ENCODE peak calls at places on chromosomes 12 and 14, in four cellular contexts. One of them, this sample, is unnamed.

GRCh38 chr14:77131871-77132486 is 9.6 kb downstream of the ZDHHC22 start:
- DNase-seq in IMR-90: no peak
- DNase-seq in pancreas: no peak
- DNase-seq in stomach: no peak
- DNase-seq in this sample: no peak

GRCh38 chr14:63475761-63476160 is 67.4 kb downstream of the PPP2R5E start:
- DNase-seq in pancreas: no peak
- DNase-seq in IMR-90: no peak
- DNase-seq in stomach: no peak
- DNase-seq in this sample: no peak

GRCh38 chr14:104085032-104085888 is at the start of gene ASPG:
- DNase-seq in stomach: peak; percentile 55
- DNase-seq in IMR-90: no peak
- DNase-seq in pancreas: peak; percentile 29
- DNase-seq in this sample: peak; percentile 62

GRCh38 chr14:105939810-105940508 is 413.6 kb downstream of the TMEM121 start:
- DNase-seq in IMR-90: no peak
- DNase-seq in stomach: peak; percentile 22
- DNase-seq in pancreas: no peak
- DNase-seq in this sample: no peak

GRCh38 chr14:106417224-106418049 is 891.1 kb downstream of the TMEM121 start:
- DNase-seq in pancreas: peak; percentile 46
- DNase-seq in IMR-90: no peak
- DNase-seq in stomach: peak; percentile 44
- DNase-seq in this sample: peak; percentile 61

GRCh38 chr12:53097564-53098353 is at the start of gene IGFBP6:
- DNase-seq in pancreas: peak; percentile 62
- DNase-seq in stomach: peak; percentile 55
- DNase-seq in IMR-90: peak; percentile 34
- DNase-seq in this sample: peak; percentile 66

GRCh38 chr14:24954037-24954696 is 95.8 kb downstream of the STXBP6 start:
- DNase-seq in IMR-90: no peak
- DNase-seq in pancreas: no peak
- DNase-seq in stomach: no peak
- DNase-seq in this sample: no peak

GRCh38 chr12:97404549-97404948 is 58.1 kb upstream of the RMST start:
- DNase-seq in pancreas: peak; percentile 43
- DNase-seq in stomach: peak; percentile 32
- DNase-seq in IMR-90: peak; percentile 6
- DNase-seq in this sample: no peak

GRCh38 chr14:97584528-97584927 is 787.3 kb downstream of the VRK1 start:
- DNase-seq in IMR-90: no peak
- DNase-seq in pancreas: no peak
- DNase-seq in stomach: no peak
- DNase-seq in this sample: no peak

GRCh38 chr14:21987937-21988336 is 314.3 kb upstream of the OR4E1 start:
- DNase-seq in IMR-90: peak; percentile 12
- DNase-seq in pancreas: no peak
- DNase-seq in stomach: no peak
- DNase-seq in this sample: no peak

GRCh38 chr12:16893426-16893825 is 287.5 kb upstream of the LMO3 start:
- DNase-seq in IMR-90: no peak
- DNase-seq in pancreas: no peak
- DNase-seq in stomach: no peak
- DNase-seq in this sample: no peak

GRCh38 chr14:30034049-30034635 is 106.5 kb upstream of the PRKD1 start:
- DNase-seq in stomach: no peak
- DNase-seq in pancreas: no peak
- DNase-seq in IMR-90: peak; percentile 17
- DNase-seq in this sample: no peak

GRCh38 chr12:91023326-91024004 is 18.7 kb upstream of the EPYC start:
- DNase-seq in IMR-90: peak; percentile 90
- DNase-seq in pancreas: no peak
- DNase-seq in stomach: no peak
- DNase-seq in this sample: no peak

GRCh38 chr14:102389261-102389660 is 26.5 kb downstream of the TECPR2 start:
- DNase-seq in stomach: no peak
- DNase-seq in IMR-90: no peak
- DNase-seq in pancreas: no peak
- DNase-seq in this sample: no peak

GRCh38 chr12:6540181-6540877 is 6.0 kb downstream of the GAPDH start:
- DNase-seq in stomach: peak; percentile 78
- DNase-seq in IMR-90: peak; percentile 93
- DNase-seq in pancreas: no peak
- DNase-seq in this sample: peak; percentile 96

GRCh38 chr12:111448831-111449790 is 43.4 kb downstream of the SH2B3 start:
- DNase-seq in IMR-90: no peak
- DNase-seq in pancreas: no peak
- DNase-seq in stomach: peak; percentile 8
- DNase-seq in this sample: no peak

GRCh38 chr14:77580964-77581505 is 35.4 kb downstream of the SPTLC2 start:
- DNase-seq in stomach: no peak
- DNase-seq in IMR-90: peak; percentile 89
- DNase-seq in pancreas: no peak
- DNase-seq in this sample: no peak

GRCh38 chr14:104647467-104648063 is 41.9 kb upstream of the INF2 start:
- DNase-seq in IMR-90: no peak
- DNase-seq in stomach: no peak
- DNase-seq in pancreas: no peak
- DNase-seq in this sample: no peak

GRCh38 chr12:6641131-6641530 is 5.4 kb upstream of the LPAR5 start:
- DNase-seq in stomach: no peak
- DNase-seq in IMR-90: no peak
- DNase-seq in pancreas: no peak
- DNase-seq in this sample: no peak

GRCh38 chr14:56587701-56588100 is 8.1 kb downstream of the TMEM260 start:
- DNase-seq in stomach: no peak
- DNase-seq in IMR-90: no peak
- DNase-seq in pancreas: no peak
- DNase-seq in this sample: no peak

GRCh38 chr12:1093166-1093751 is 102.2 kb downstream of the ERC1 start:
- DNase-seq in pancreas: peak; percentile 26
- DNase-seq in stomach: no peak
- DNase-seq in IMR-90: peak; percentile 67
- DNase-seq in this sample: no peak

GRCh38 chr12:93884794-93885460 is 207.8 kb downstream of the CRADD start:
- DNase-seq in IMR-90: peak; percentile 64
- DNase-seq in pancreas: no peak
- DNase-seq in stomach: no peak
- DNase-seq in this sample: no peak

GRCh38 chr14:39474416-39474911 is 42.2 kb upstream of the FBXO33 start:
- DNase-seq in IMR-90: no peak
- DNase-seq in stomach: no peak
- DNase-seq in pancreas: no peak
- DNase-seq in this sample: no peak

GRCh38 chr14:90239139-90239538 is 17.2 kb upstream of the PSMC1 start:
- DNase-seq in IMR-90: no peak
- DNase-seq in stomach: no peak
- DNase-seq in pancreas: no peak
- DNase-seq in this sample: no peak

GRCh38 chr12:55973598-55974307 is at the start of gene RAB5B:
- DNase-seq in pancreas: peak; percentile 100
- DNase-seq in stomach: peak; percentile 99
- DNase-seq in IMR-90: peak; percentile 100
- DNase-seq in this sample: peak; percentile 99

GRCh38 chr14:102096569-102097188 is 9.8 kb upstream of the HSP90AA1 start:
- DNase-seq in IMR-90: peak; percentile 74
- DNase-seq in stomach: peak; percentile 91
- DNase-seq in pancreas: peak; percentile 84
- DNase-seq in this sample: peak; percentile 89

GRCh38 chr12:7374423-7375144 is 69.4 kb downstream of the CD163L1 start:
- DNase-seq in IMR-90: peak; percentile 6
- DNase-seq in pancreas: peak; percentile 56
- DNase-seq in stomach: no peak
- DNase-seq in this sample: peak; percentile 42

GRCh38 chr12:24777359-24777758 is 171.5 kb downstream of the BCAT1 start:
- DNase-seq in pancreas: no peak
- DNase-seq in IMR-90: no peak
- DNase-seq in stomach: no peak
- DNase-seq in this sample: no peak

GRCh38 chr14:55240526-55241178 is 30.6 kb upstream of the FBXO34 start:
- DNase-seq in pancreas: no peak
- DNase-seq in IMR-90: peak; percentile 89
- DNase-seq in stomach: no peak
- DNase-seq in this sample: no peak

GRCh38 chr14:32313977-32314376 is 15.1 kb upstream of the AKAP6 start:
- DNase-seq in pancreas: no peak
- DNase-seq in IMR-90: no peak
- DNase-seq in stomach: no peak
- DNase-seq in this sample: peak; percentile 13

GRCh38 chr14:93073833-93074769 is 41.6 kb downstream of the ITPK1 start:
- DNase-seq in stomach: no peak
- DNase-seq in IMR-90: peak; percentile 40
- DNase-seq in pancreas: no peak
- DNase-seq in this sample: no peak

GRCh38 chr12:4911316-4911994 is 1.8 kb downstream of the KCNA1 start:
- DNase-seq in IMR-90: no peak
- DNase-seq in stomach: no peak
- DNase-seq in pancreas: no peak
- DNase-seq in this sample: no peak

GRCh38 chr12:4909397-4909733 is 340 bp upstream of the KCNA1 start:
- DNase-seq in IMR-90: no peak
- DNase-seq in stomach: no peak
- DNase-seq in pancreas: no peak
- DNase-seq in this sample: no peak

GRCh38 chr12:4910502-4911315 is 1.0 kb downstream of the KCNA1 start:
- DNase-seq in stomach: no peak
- DNase-seq in pancreas: no peak
- DNase-seq in IMR-90: no peak
- DNase-seq in this sample: no peak

GRCh38 chr12:4909734-4910501 is at the start of gene KCNA1:
- DNase-seq in pancreas: no peak
- DNase-seq in IMR-90: no peak
- DNase-seq in stomach: no peak
- DNase-seq in this sample: no peak

GRCh38 chr12:4908694-4909396 is 860 bp upstream of the KCNA1 start:
- DNase-seq in stomach: no peak
- DNase-seq in pancreas: no peak
- DNase-seq in IMR-90: no peak
- DNase-seq in this sample: no peak
- H3K27me3 ChIP-seq in stomach: peaks cover 99% of the 10 kb centered on the region
- H3K27me3 ChIP-seq in pancreas: no peaks in the 10 kb centered on the region
- H3K27me3 ChIP-seq in IMR-90: peaks cover 46% of the 10 kb centered on the region
- H3K27me3 ChIP-seq in this sample: peaks cover 97% of the 10 kb centered on the region

GRCh38 chr12:48968004-48968403 is 3.5 kb downstream of the WNT10B start:
- DNase-seq in stomach: no peak
- DNase-seq in pancreas: no peak
- DNase-seq in IMR-90: no peak
- DNase-seq in this sample: no peak
- H3K27me3 ChIP-seq in stomach: peaks cover 76% of the 10 kb centered on the region
- H3K27me3 ChIP-seq in pancreas: no peaks in the 10 kb centered on the region
- H3K27me3 ChIP-seq in IMR-90: peaks cover 76% of the 10 kb centered on the region
- H3K27me3 ChIP-seq in this sample: peaks cover 40% of the 10 kb centered on the region

GRCh38 chr12:130142736-130143135 is 19.5 kb upstream of the FZD10 start:
- DNase-seq in stomach: no peak
- DNase-seq in pancreas: no peak
- DNase-seq in IMR-90: no peak
- DNase-seq in this sample: no peak
- H3K27me3 ChIP-seq in stomach: peaks cover 42% of the 10 kb centered on the region
- H3K27me3 ChIP-seq in pancreas: no peaks in the 10 kb centered on the region
- H3K27me3 ChIP-seq in IMR-90: no peaks in the 10 kb centered on the region
- H3K27me3 ChIP-seq in this sample: no peaks in the 10 kb centered on the region

DNA sequence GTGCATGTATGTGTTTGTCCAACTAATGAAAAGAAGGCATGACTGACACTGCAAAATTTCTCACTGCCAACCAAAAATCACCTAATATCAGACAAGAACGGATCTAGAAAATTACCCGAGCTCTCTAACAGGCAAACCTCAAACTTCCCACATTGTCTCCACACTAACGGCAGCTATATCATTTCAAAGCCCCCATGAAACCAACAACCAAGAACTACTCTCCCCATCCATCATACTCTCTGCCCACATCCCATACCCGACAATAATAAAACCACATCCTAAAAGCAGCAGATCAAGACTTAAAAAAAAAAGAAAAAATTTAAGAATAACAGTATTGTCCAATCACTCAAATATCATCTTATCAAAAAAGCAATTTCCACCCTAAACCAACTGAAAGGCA is 227.0 kb downstream of the CEP128 start:
- DNase-seq in stomach: no peak
- DNase-seq in pancreas: no peak
- DNase-seq in IMR-90: no peak
- DNase-seq in this sample: no peak
- H3K27me3 ChIP-seq in stomach: no peaks in the 10 kb centered on the region
- H3K27me3 ChIP-seq in pancreas: no peaks in the 10 kb centered on the region
- H3K27me3 ChIP-seq in IMR-90: no peaks in the 10 kb centered on the region
- H3K27me3 ChIP-seq in this sample: no peaks in the 10 kb centered on the region

GRCh38 chr12:49093746-49094103 is 876 bp downstream of the DHH start:
- DNase-seq in stomach: no peak
- DNase-seq in IMR-90: no peak
- DNase-seq in pancreas: no peak
- DNase-seq in this sample: no peak

GRCh38 chr12:49091836-49092085 is 2.8 kb downstream of the DHH start:
- DNase-seq in IMR-90: peak; percentile 43
- DNase-seq in pancreas: no peak
- DNase-seq in stomach: no peak
- DNase-seq in this sample: no peak

GRCh38 chr12:49094104-49094948 is at the start of gene DHH:
- DNase-seq in stomach: no peak
- DNase-seq in IMR-90: no peak
- DNase-seq in pancreas: no peak
- DNase-seq in this sample: no peak

GRCh38 chr12:49092086-49092815 is 2.4 kb downstream of the DHH start:
- DNase-seq in pancreas: no peak
- DNase-seq in IMR-90: peak; percentile 30
- DNase-seq in stomach: no peak
- DNase-seq in this sample: no peak

DNA sequence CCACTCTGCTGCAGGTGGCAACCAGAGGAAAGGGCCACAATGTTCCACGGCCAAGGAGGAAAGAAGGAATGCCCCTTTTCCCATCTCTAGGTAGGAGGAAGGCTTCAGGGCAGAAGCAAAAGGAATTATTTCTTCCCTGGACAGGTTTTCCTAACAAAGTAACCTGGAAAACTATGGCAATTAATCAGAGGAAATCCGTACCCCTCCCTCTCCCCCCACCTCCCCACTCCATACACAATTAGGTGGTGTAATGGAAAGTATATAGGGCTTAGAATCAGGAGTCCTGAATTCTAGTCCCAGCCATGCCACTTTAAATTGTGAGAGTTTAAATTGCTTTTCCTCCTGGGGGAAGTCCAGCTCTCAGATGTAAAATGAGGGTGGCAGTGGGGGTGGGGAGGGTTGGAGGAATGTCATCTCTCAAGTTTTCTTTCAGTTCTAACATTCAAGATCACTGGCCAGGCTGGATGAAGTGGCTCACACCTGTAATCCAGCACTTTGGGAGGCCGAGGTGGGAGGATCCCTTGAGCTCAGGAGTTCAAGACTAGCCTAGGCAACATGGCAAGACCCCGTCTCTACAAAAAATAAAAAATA is 1.7 kb downstream of the DHH start:
- DNase-seq in IMR-90: no peak
- DNase-seq in stomach: no peak
- DNase-seq in pancreas: no peak
- DNase-seq in this sample: no peak
- H3K27me3 ChIP-seq in IMR-90: peaks cover 30% of the 10 kb centered on the region
- H3K27me3 ChIP-seq in stomach: peaks cover 70% of the 10 kb centered on the region
- H3K27me3 ChIP-seq in pancreas: peaks cover 3% of the 10 kb centered on the region
- H3K27me3 ChIP-seq in this sample: peaks cover 67% of the 10 kb centered on the region

GRCh38 chr14:36319899-36320209 is 583 bp downstream of the MBIP start:
- DNase-seq in pancreas: no peak
- DNase-seq in stomach: no peak
- DNase-seq in IMR-90: peak; percentile 10
- DNase-seq in this sample: no peak
- H3K27me3 ChIP-seq in pancreas: no peaks in the 10 kb centered on the region
- H3K27me3 ChIP-seq in stomach: no peaks in the 10 kb centered on the region
- H3K27me3 ChIP-seq in IMR-90: no peaks in the 10 kb centered on the region
- H3K27me3 ChIP-seq in this sample: peaks cover 9% of the 10 kb centered on the region